ENCODE peak calls at places on chromosomes 13 and 19, in nine cellular contexts. One of them, this sample, is unnamed.

GRCh38 chr19:40190891-40191835 is at the start of gene MAP3K10:
- DNase-seq in fibroblast of mammary gland: peak
- DNase-seq in neural crest cell: peak
- DNase-seq in B cell: peak
- DNase-seq in neural progenitor cell: peak
- DNase-seq in progenitor cell of endocrine pancreas: peak
- DNase-seq in chondrocyte: no peak
- DNase-seq in bronchial epithelial cell: peak
- DNase-seq in AG09319: peak
- DNase-seq in this sample: peak

GRCh38 chr19:8592231-8593009 is 15.2 kb upstream of the MYO1F start:
- DNase-seq in AG09319: peak
- DNase-seq in chondrocyte: peak
- DNase-seq in neural progenitor cell: peak
- DNase-seq in B cell: peak
- DNase-seq in fibroblast of mammary gland: peak
- DNase-seq in progenitor cell of endocrine pancreas: peak
- DNase-seq in neural crest cell: peak
- DNase-seq in bronchial epithelial cell: no peak
- DNase-seq in this sample: peak

GRCh38 chr13:40390290-40391008 is 276.0 kb downstream of the FOXO1 start:
- DNase-seq in AG09319: no peak
- DNase-seq in bronchial epithelial cell: no peak
- DNase-seq in progenitor cell of endocrine pancreas: no peak
- DNase-seq in chondrocyte: no peak
- DNase-seq in neural progenitor cell: peak
- DNase-seq in fibroblast of mammary gland: no peak
- DNase-seq in neural crest cell: no peak
- DNase-seq in B cell: no peak
- DNase-seq in this sample: no peak

GRCh38 chr19:16581145-16581970 is 9.1 kb upstream of the SLC35E1 start:
- DNase-seq in fibroblast of mammary gland: no peak
- DNase-seq in neural progenitor cell: no peak
- DNase-seq in AG09319: no peak
- DNase-seq in neural crest cell: no peak
- DNase-seq in chondrocyte: no peak
- DNase-seq in B cell: peak
- DNase-seq in bronchial epithelial cell: no peak
- DNase-seq in progenitor cell of endocrine pancreas: no peak
- DNase-seq in this sample: no peak

GRCh38 chr13:24502567-24503375 is 9.8 kb downstream of the PARP4 start:
- DNase-seq in bronchial epithelial cell: peak
- DNase-seq in neural crest cell: no peak
- DNase-seq in fibroblast of mammary gland: peak
- DNase-seq in AG09319: no peak
- DNase-seq in progenitor cell of endocrine pancreas: no peak
- DNase-seq in neural progenitor cell: peak
- DNase-seq in B cell: no peak
- DNase-seq in chondrocyte: no peak
- DNase-seq in this sample: no peak

GRCh38 chr13:101579291-101579802 is 126.9 kb downstream of the ITGBL1 start:
- DNase-seq in neural progenitor cell: no peak
- DNase-seq in AG09319: no peak
- DNase-seq in chondrocyte: no peak
- DNase-seq in progenitor cell of endocrine pancreas: no peak
- DNase-seq in fibroblast of mammary gland: peak
- DNase-seq in neural crest cell: no peak
- DNase-seq in B cell: no peak
- DNase-seq in bronchial epithelial cell: peak
- DNase-seq in this sample: no peak

GRCh38 chr19:55284405-55285058 is 735 bp downstream of the BRSK1 start:
- DNase-seq in B cell: no peak
- DNase-seq in chondrocyte: no peak
- DNase-seq in AG09319: no peak
- DNase-seq in bronchial epithelial cell: no peak
- DNase-seq in neural crest cell: no peak
- DNase-seq in progenitor cell of endocrine pancreas: no peak
- DNase-seq in fibroblast of mammary gland: no peak
- DNase-seq in neural progenitor cell: peak
- DNase-seq in this sample: no peak

GRCh38 chr19:2949939-2950285 is 5.1 kb upstream of the ZNF77 start:
- DNase-seq in neural progenitor cell: no peak
- DNase-seq in bronchial epithelial cell: peak
- DNase-seq in AG09319: no peak
- DNase-seq in progenitor cell of endocrine pancreas: no peak
- DNase-seq in neural crest cell: no peak
- DNase-seq in B cell: no peak
- DNase-seq in fibroblast of mammary gland: no peak
- DNase-seq in chondrocyte: no peak
- DNase-seq in this sample: no peak

GRCh38 chr13:29991343-29991742 is 140.9 kb upstream of the UBL3 start:
- DNase-seq in neural progenitor cell: no peak
- DNase-seq in B cell: no peak
- DNase-seq in AG09319: peak
- DNase-seq in fibroblast of mammary gland: peak
- DNase-seq in chondrocyte: no peak
- DNase-seq in progenitor cell of endocrine pancreas: no peak
- DNase-seq in neural crest cell: no peak
- DNase-seq in bronchial epithelial cell: peak
- DNase-seq in this sample: no peak

GRCh38 chr19:1153891-1154730 is 20.0 kb downstream of the SBNO2 start:
- DNase-seq in AG09319: no peak
- DNase-seq in neural crest cell: no peak
- DNase-seq in bronchial epithelial cell: no peak
- DNase-seq in progenitor cell of endocrine pancreas: no peak
- DNase-seq in neural progenitor cell: no peak
- DNase-seq in fibroblast of mammary gland: no peak
- DNase-seq in chondrocyte: no peak
- DNase-seq in B cell: no peak
- DNase-seq in this sample: no peak

GRCh38 chr19:58042709-58043340 is 9.0 kb downstream of the ZSCAN1 start:
- DNase-seq in B cell: no peak
- DNase-seq in chondrocyte: no peak
- DNase-seq in AG09319: no peak
- DNase-seq in neural progenitor cell: peak
- DNase-seq in bronchial epithelial cell: no peak
- DNase-seq in neural crest cell: no peak
- DNase-seq in fibroblast of mammary gland: no peak
- DNase-seq in progenitor cell of endocrine pancreas: no peak
- DNase-seq in this sample: no peak

DNA sequence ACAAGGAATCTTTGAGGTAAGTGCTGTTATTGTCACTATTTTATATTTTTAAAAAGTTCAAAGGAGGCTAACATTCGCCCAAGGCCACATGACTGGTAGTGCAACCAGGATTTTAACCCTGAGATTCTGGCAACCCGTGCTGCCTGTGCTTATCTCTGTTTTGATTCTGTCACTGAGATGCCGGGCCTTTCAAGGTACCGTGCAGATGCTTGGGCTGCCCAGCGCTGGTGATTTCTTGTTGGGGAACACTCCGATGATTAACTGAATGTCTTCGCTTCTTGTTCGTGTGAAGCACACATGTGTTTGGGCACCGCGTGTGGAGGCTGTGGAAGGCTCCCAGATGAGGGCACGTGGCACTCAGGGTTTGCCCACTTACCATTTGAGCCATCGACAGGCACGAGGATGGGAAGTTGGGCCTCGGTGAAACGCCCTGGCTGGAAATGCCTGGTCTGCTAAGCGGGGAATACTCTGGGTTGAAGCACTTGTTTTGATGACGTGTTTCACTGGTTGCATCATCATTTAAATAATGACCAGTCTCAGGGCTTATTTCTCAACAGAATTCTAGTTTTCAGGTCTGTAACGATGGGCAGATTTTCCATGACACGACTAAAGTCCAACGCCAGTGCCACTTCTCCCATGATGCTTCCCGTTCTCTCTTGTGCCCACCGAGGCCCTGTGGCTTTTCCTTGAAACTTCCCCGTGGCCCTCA is 392.7 kb downstream of the FGF9 start:
- DNase-seq in chondrocyte: no peak
- DNase-seq in fibroblast of mammary gland: no peak
- DNase-seq in progenitor cell of endocrine pancreas: no peak
- DNase-seq in AG09319: no peak
- DNase-seq in neural crest cell: no peak
- DNase-seq in bronchial epithelial cell: no peak
- DNase-seq in B cell: no peak
- DNase-seq in neural progenitor cell: no peak
- DNase-seq in this sample: no peak
- TF ChIP-seq CTCF in chondrocyte: no peak
- TF ChIP-seq CTCF in fibroblast of mammary gland: no peak
- TF ChIP-seq CTCF in progenitor cell of endocrine pancreas: no peak
- TF ChIP-seq CTCF in AG09319: no peak
- TF ChIP-seq CTCF in neural crest cell: no peak
- TF ChIP-seq CTCF in bronchial epithelial cell: no peak
- TF ChIP-seq CTCF in B cell: no peak
- TF ChIP-seq CTCF in neural progenitor cell: no peak
- TF ChIP-seq CTCF in this sample: no peak

GRCh38 chr13:114198556-114198955 is 19.5 kb downstream of the CFAP97D2 start:
- DNase-seq in bronchial epithelial cell: no peak
- DNase-seq in neural crest cell: no peak
- DNase-seq in progenitor cell of endocrine pancreas: no peak
- DNase-seq in AG09319: no peak
- DNase-seq in neural progenitor cell: no peak
- DNase-seq in B cell: peak
- DNase-seq in fibroblast of mammary gland: no peak
- DNase-seq in chondrocyte: no peak
- DNase-seq in this sample: no peak

GRCh38 chr13:114203536-114203935 is 24.5 kb downstream of the CFAP97D2 start:
- DNase-seq in AG09319: no peak
- DNase-seq in fibroblast of mammary gland: no peak
- DNase-seq in neural progenitor cell: no peak
- DNase-seq in chondrocyte: no peak
- DNase-seq in neural crest cell: no peak
- DNase-seq in B cell: no peak
- DNase-seq in progenitor cell of endocrine pancreas: no peak
- DNase-seq in bronchial epithelial cell: peak
- DNase-seq in this sample: no peak

GRCh38 chr13:114202581-114202980 is 23.5 kb downstream of the CFAP97D2 start:
- DNase-seq in chondrocyte: no peak
- DNase-seq in fibroblast of mammary gland: no peak
- DNase-seq in bronchial epithelial cell: no peak
- DNase-seq in AG09319: no peak
- DNase-seq in neural crest cell: no peak
- DNase-seq in neural progenitor cell: no peak
- DNase-seq in B cell: no peak
- DNase-seq in progenitor cell of endocrine pancreas: no peak
- DNase-seq in this sample: no peak

GRCh38 chr13:114200673-114201005 is 21.6 kb downstream of the CFAP97D2 start:
- DNase-seq in neural crest cell: no peak
- DNase-seq in B cell: no peak
- DNase-seq in neural progenitor cell: no peak
- DNase-seq in fibroblast of mammary gland: peak
- DNase-seq in chondrocyte: no peak
- DNase-seq in AG09319: no peak
- DNase-seq in progenitor cell of endocrine pancreas: no peak
- DNase-seq in bronchial epithelial cell: no peak
- DNase-seq in this sample: no peak

GRCh38 chr13:114199961-114200672 is 21.1 kb downstream of the CFAP97D2 start:
- DNase-seq in fibroblast of mammary gland: no peak
- DNase-seq in AG09319: no peak
- DNase-seq in neural progenitor cell: no peak
- DNase-seq in neural crest cell: no peak
- DNase-seq in progenitor cell of endocrine pancreas: no peak
- DNase-seq in chondrocyte: no peak
- DNase-seq in B cell: peak
- DNase-seq in bronchial epithelial cell: no peak
- DNase-seq in this sample: no peak
- TF ChIP-seq CTCF in fibroblast of mammary gland: no peak
- TF ChIP-seq CTCF in AG09319: no peak
- TF ChIP-seq CTCF in neural progenitor cell: no peak
- TF ChIP-seq CTCF in neural crest cell: no peak
- TF ChIP-seq CTCF in progenitor cell of endocrine pancreas: no peak
- TF ChIP-seq CTCF in chondrocyte: no peak
- TF ChIP-seq CTCF in B cell: no peak
- TF ChIP-seq CTCF in bronchial epithelial cell: no peak
- TF ChIP-seq CTCF in this sample: no peak

GRCh38 chr19:46785980-46786235 is 2.5 kb downstream of the SLC1A5 start:
- DNase-seq in progenitor cell of endocrine pancreas: no peak
- DNase-seq in neural crest cell: no peak
- DNase-seq in chondrocyte: no peak
- DNase-seq in fibroblast of mammary gland: no peak
- DNase-seq in AG09319: no peak
- DNase-seq in B cell: no peak
- DNase-seq in bronchial epithelial cell: no peak
- DNase-seq in neural progenitor cell: no peak
- DNase-seq in this sample: no peak

GRCh38 chr19:46787040-46787330 is 1.4 kb downstream of the SLC1A5 start:
- DNase-seq in fibroblast of mammary gland: no peak
- DNase-seq in AG09319: no peak
- DNase-seq in B cell: peak
- DNase-seq in bronchial epithelial cell: no peak
- DNase-seq in neural crest cell: no peak
- DNase-seq in chondrocyte: no peak
- DNase-seq in neural progenitor cell: no peak
- DNase-seq in progenitor cell of endocrine pancreas: no peak
- DNase-seq in this sample: no peak

GRCh38 chr19:46787331-46788100 is 878 bp downstream of the SLC1A5 start:
- DNase-seq in AG09319: no peak
- DNase-seq in neural crest cell: peak
- DNase-seq in chondrocyte: no peak
- DNase-seq in fibroblast of mammary gland: peak
- DNase-seq in bronchial epithelial cell: peak
- DNase-seq in neural progenitor cell: peak
- DNase-seq in progenitor cell of endocrine pancreas: peak
- DNase-seq in B cell: peak
- DNase-seq in this sample: peak

GRCh38 chr19:46785054-46785979 is 3.1 kb downstream of the SLC1A5 start:
- DNase-seq in neural crest cell: no peak
- DNase-seq in chondrocyte: no peak
- DNase-seq in bronchial epithelial cell: no peak
- DNase-seq in AG09319: no peak
- DNase-seq in B cell: no peak
- DNase-seq in neural progenitor cell: no peak
- DNase-seq in fibroblast of mammary gland: peak
- DNase-seq in progenitor cell of endocrine pancreas: no peak
- DNase-seq in this sample: no peak

GRCh38 chr19:46786236-46787039 is 2.0 kb downstream of the SLC1A5 start:
- DNase-seq in neural progenitor cell: peak
- DNase-seq in chondrocyte: no peak
- DNase-seq in AG09319: peak
- DNase-seq in bronchial epithelial cell: peak
- DNase-seq in neural crest cell: peak
- DNase-seq in progenitor cell of endocrine pancreas: no peak
- DNase-seq in fibroblast of mammary gland: peak
- DNase-seq in B cell: peak
- DNase-seq in this sample: no peak
- TF ChIP-seq CTCF in neural progenitor cell: no peak
- TF ChIP-seq CTCF in chondrocyte: no peak
- TF ChIP-seq CTCF in AG09319: no peak
- TF ChIP-seq CTCF in bronchial epithelial cell: no peak
- TF ChIP-seq CTCF in neural crest cell: no peak
- TF ChIP-seq CTCF in progenitor cell of endocrine pancreas: no peak
- TF ChIP-seq CTCF in fibroblast of mammary gland: no peak
- TF ChIP-seq CTCF in B cell: no peak
- TF ChIP-seq CTCF in this sample: no peak

GRCh38 chr13:113220877-113221276 is 11.5 kb downstream of the CUL4A start:
- DNase-seq in neural progenitor cell: peak
- DNase-seq in progenitor cell of endocrine pancreas: no peak
- DNase-seq in fibroblast of mammary gland: peak
- DNase-seq in AG09319: no peak
- DNase-seq in bronchial epithelial cell: no peak
- DNase-seq in chondrocyte: no peak
- DNase-seq in neural crest cell: no peak
- DNase-seq in B cell: no peak
- DNase-seq in this sample: no peak
- TF ChIP-seq CTCF in neural progenitor cell: peak
- TF ChIP-seq CTCF in progenitor cell of endocrine pancreas: no peak
- TF ChIP-seq CTCF in fibroblast of mammary gland: peak
- TF ChIP-seq CTCF in AG09319: peak
- TF ChIP-seq CTCF in bronchial epithelial cell: no peak
- TF ChIP-seq CTCF in chondrocyte: peak
- TF ChIP-seq CTCF in neural crest cell: peak
- TF ChIP-seq CTCF in B cell: no peak
- TF ChIP-seq CTCF in this sample: peak

GRCh38 chr13:31174018-31174417 is 12.3 kb upstream of the HSPH1 start:
- DNase-seq in AG09319: no peak
- DNase-seq in fibroblast of mammary gland: peak
- DNase-seq in B cell: no peak
- DNase-seq in neural crest cell: no peak
- DNase-seq in neural progenitor cell: no peak
- DNase-seq in progenitor cell of endocrine pancreas: no peak
- DNase-seq in chondrocyte: no peak
- DNase-seq in bronchial epithelial cell: no peak
- DNase-seq in this sample: no peak
- TF ChIP-seq CTCF in AG09319: no peak
- TF ChIP-seq CTCF in fibroblast of mammary gland: peak
- TF ChIP-seq CTCF in B cell: no peak
- TF ChIP-seq CTCF in neural crest cell: no peak
- TF ChIP-seq CTCF in neural progenitor cell: no peak
- TF ChIP-seq CTCF in progenitor cell of endocrine pancreas: peak
- TF ChIP-seq CTCF in chondrocyte: peak
- TF ChIP-seq CTCF in bronchial epithelial cell: peak
- TF ChIP-seq CTCF in this sample: peak